ENCODE peak calls at places on chromosomes 11 and 22, in six cellular contexts. T is A549, N is HL-60, P is heart right ventricle, F is choroid plexus epithelial cell, D is fibroblast of lung. S is an unnamed sample.

GRCh38 chr11:65853249-65853979 is 4.6 kb downstream of the CFL1 start:
- DNase-seq in T (no peak), N (no peak), P (no peak), F (no peak), D (no peak), S (no peak)

GRCh38 chr22:43561421-43562178 is 149.8 kb downstream of the MPPED1 start:
- DNase-seq in T (no peak), N (no peak), P (no peak), F (no peak), D (no peak), S (no peak)

GRCh38 chr11:108239076-108239475 is 16.2 kb downstream of the ATM start:
- DNase-seq in T (no peak), N (no peak), P (no peak), F (no peak), D (no peak), S (no peak)

GRCh38 chr11:30583505-30584280 is 2.5 kb downstream of the MPPED2 start:
- DNase-seq in T (no peak), N (no peak), P (peak), F (no peak), D (no peak), S (no peak)

GRCh38 chr11:122367809-122368231 is 251.8 kb upstream of the BLID start:
- DNase-seq in T (no peak), N (no peak), P (peak), F (peak), D (peak), S (peak)

GRCh38 chr11:848988-849824 is 6.6 kb downstream of the TSPAN4 start:
- DNase-seq in T (no peak), N (no peak), P (no peak), F (no peak), D (no peak), S (no peak)

GRCh38 chr22:38964989-38965388 is 7.6 kb downstream of the APOBEC3A start:
- DNase-seq in T (no peak), N (no peak), P (no peak), F (no peak), D (no peak), S (no peak)

GRCh38 chr22:25582946-25583345 is 18.5 kb downstream of the GRK3 start:
- DNase-seq in T (no peak), N (no peak), P (no peak), F (no peak), D (peak), S (peak)

GRCh38 chr11:2772544-2773031 is 72.8 kb upstream of the KCNQ1OT1 start:
- DNase-seq in T (no peak), N (no peak), P (no peak), F (peak), D (peak), S (no peak)

GRCh38 chr11:66006891-66007176 is 4.5 kb downstream of the BANF1 start:
- DNase-seq in T (no peak), N (no peak), P (no peak), F (no peak), D (no peak), S (no peak)

GRCh38 chr22:19218541-19219233 is 40.2 kb upstream of the SLC25A1 start:
- DNase-seq in T (no peak), N (no peak), P (peak), F (no peak), D (no peak), S (no peak)

GRCh38 chr11:98056945-98057344 is 963.8 kb upstream of the CNTN5 start:
- DNase-seq in T (no peak), N (no peak), P (no peak), F (no peak), D (no peak), S (no peak)

GRCh38 chr22:38704568-38705234 is 1.0 kb upstream of the GTPBP1 start:
- DNase-seq in T (no peak), N (no peak), P (no peak), F (no peak), D (no peak), S (peak)

GRCh38 chr11:9689721-9690120 is 25.8 kb downstream of the SWAP70 start:
- DNase-seq in T (no peak), N (no peak), P (no peak), F (no peak), D (no peak), S (peak)

GRCh38 chr11:13668957-13669521 is 571 bp downstream of the FAR1 start:
- DNase-seq in T (peak), N (no peak), P (peak), F (peak), D (peak), S (peak)

GRCh38 chr22:33088418-33088817 is 30.2 kb upstream of the SYN3 start:
- DNase-seq in T (no peak), N (no peak), P (no peak), F (no peak), D (no peak), S (no peak)

GRCh38 chr11:126307706-126308105 is 3.8 kb downstream of the DCPS start:
- DNase-seq in T (no peak), N (no peak), P (no peak), F (peak), D (peak), S (peak)

GRCh38 chr11:72521672-72522071 is 87.3 kb upstream of the CLPB start:
- DNase-seq in T (no peak), N (no peak), P (no peak), F (no peak), D (no peak), S (no peak)

GRCh38 chr11:2791521-2792375 is 92.0 kb upstream of the KCNQ1OT1 start:
- DNase-seq in T (no peak), N (no peak), P (no peak), F (no peak), D (no peak), S (no peak)

GRCh38 chr22:22030493-22031182 is 48.1 kb upstream of the TOP3B start:
- DNase-seq in T (peak), N (no peak), P (no peak), F (peak), D (peak), S (peak)

GRCh38 chr22:20571531-20572007 is 64.2 kb downstream of the MED15 start:
- DNase-seq in T (peak), N (no peak), P (peak), F (peak), D (peak), S (peak)

GRCh38 chr22:39363751-39364484 is 14.1 kb downstream of the SYNGR1 start:
- DNase-seq in T (no peak), N (no peak), P (no peak), F (no peak), D (no peak), S (peak)

GRCh38 chr22:37354271-37355069 is 72.2 kb downstream of the CYTH4 start:
- DNase-seq in T (no peak), N (no peak), P (no peak), F (no peak), D (no peak), S (no peak)

GRCh38 chr22:28607710-28608109 is 71.9 kb downstream of the TTC28 start:
- DNase-seq in T (no peak), N (no peak), P (no peak), F (no peak), D (peak), S (no peak)

GRCh38 chr11:11569936-11570491 is 51.8 kb downstream of the GALNT18 start:
- DNase-seq in T (no peak), N (no peak), P (peak), F (no peak), D (peak), S (peak)

GRCh38 chr11:120304526-120304925 is 20.6 kb upstream of the TLCD5 start:
- DNase-seq in T (peak), N (no peak), P (no peak), F (peak), D (no peak), S (peak)

GRCh38 chr11:47188262-47188661 is 2.0 kb upstream of the PACSIN3 start:
- DNase-seq in T (no peak), N (no peak), P (no peak), F (no peak), D (peak), S (no peak)

GRCh38 chr11:47189100-47189834 is 3.0 kb upstream of the PACSIN3 start:
- DNase-seq in T (peak), N (no peak), P (no peak), F (peak), D (peak), S (peak)

GRCh38 chr11:47186937-47187681 is 875 bp upstream of the PACSIN3 start:
- DNase-seq in T (no peak), N (no peak), P (peak), F (peak), D (peak), S (peak)

GRCh38 chr11:47186076-47186936 is at the start of gene PACSIN3:
- DNase-seq in T (peak), N (no peak), P (peak), F (no peak), D (peak), S (peak)

GRCh38 chr11:47187723-47188122 is 1.5 kb upstream of the PACSIN3 start:
- DNase-seq in T (no peak), N (no peak), P (no peak), F (no peak), D (no peak), S (no peak)
- H3K4me3 ChIP-seq in T (peak), N (no peak), P (peak), F (peak), D (peak), S (no peak)

GRCh38 chr11:64642418-64642735 is 51.4 kb downstream of the SLC22A12 start:
- DNase-seq in T (no peak), N (no peak), P (no peak), F (no peak), D (no peak), S (no peak)
- H3K4me3 ChIP-seq in T (peak), N (no peak), P (peak), F (no peak), D (no peak), S (no peak)

GRCh38 chr11:8685820-8686219 is 3.2 kb downstream of the RPL27A start:
- DNase-seq in T (no peak), N (no peak), P (no peak), F (no peak), D (no peak), S (no peak)

GRCh38 chr11:8685306-8685705 is 2.7 kb downstream of the RPL27A start:
- DNase-seq in T (no peak), N (no peak), P (no peak), F (no peak), D (no peak), S (no peak)

GRCh38 chr11:8686325-8686724 is 3.7 kb downstream of the RPL27A start:
- DNase-seq in T (no peak), N (no peak), P (no peak), F (no peak), D (no peak), S (no peak)

GRCh38 chr11:8683115-8683807 is 669 bp downstream of the RPL27A start:
- DNase-seq in T (no peak), N (no peak), P (no peak), F (peak), D (no peak), S (no peak)

GRCh38 chr11:8684600-8685290 is 2.2 kb downstream of the RPL27A start:
- DNase-seq in T (no peak), N (no peak), P (no peak), F (no peak), D (no peak), S (no peak)
- H3K4me3 ChIP-seq in T (peak), N (peak), P (no peak), F (peak), D (peak), S (peak)

DNA sequence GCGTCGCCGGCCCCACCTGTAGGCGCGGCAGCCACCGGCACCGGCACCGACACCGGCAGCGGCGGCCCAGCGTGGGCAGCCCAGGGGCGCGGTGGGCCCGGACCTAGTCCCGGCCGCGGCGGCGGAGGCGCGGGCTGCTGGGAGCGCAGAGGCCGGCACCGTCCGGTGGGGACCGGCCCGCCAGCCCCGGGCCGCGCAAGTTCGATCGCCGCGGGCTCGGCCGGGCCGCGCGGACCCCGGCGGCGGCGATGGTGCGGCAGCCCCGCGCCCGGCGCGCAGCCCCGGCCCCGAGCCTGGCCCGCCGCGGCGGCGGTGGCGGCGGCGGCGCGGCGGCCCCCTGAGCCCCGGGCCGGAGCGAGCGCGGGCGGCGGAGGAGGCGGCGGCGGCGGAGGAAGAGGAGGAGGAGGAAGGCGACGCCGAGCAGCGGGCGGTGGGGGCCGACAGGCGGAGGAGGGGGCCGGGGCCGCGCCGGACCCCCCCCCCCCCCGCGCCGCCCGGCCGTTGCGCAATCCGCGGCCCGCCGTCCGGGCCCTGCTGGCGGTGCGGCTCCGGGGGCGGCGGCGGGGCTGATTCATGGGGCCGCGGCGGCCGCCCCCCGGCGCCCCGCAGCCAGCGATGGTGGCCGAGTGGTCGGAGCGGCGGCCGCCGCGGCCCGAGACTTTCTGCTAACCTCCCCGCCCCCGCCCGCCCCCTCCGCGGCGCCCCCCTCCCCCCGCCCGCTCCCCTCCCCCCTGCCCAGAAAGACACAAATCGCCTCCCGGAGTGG is 1251.9 kb downstream of the BRD1 start:
- DNase-seq in T (no peak), N (no peak), P (no peak), F (no peak), D (no peak), S (no peak)
- H3K4me3 ChIP-seq in T (peak), N (no peak), P (no peak), F (no peak), D (no peak), S (no peak)

DNA sequence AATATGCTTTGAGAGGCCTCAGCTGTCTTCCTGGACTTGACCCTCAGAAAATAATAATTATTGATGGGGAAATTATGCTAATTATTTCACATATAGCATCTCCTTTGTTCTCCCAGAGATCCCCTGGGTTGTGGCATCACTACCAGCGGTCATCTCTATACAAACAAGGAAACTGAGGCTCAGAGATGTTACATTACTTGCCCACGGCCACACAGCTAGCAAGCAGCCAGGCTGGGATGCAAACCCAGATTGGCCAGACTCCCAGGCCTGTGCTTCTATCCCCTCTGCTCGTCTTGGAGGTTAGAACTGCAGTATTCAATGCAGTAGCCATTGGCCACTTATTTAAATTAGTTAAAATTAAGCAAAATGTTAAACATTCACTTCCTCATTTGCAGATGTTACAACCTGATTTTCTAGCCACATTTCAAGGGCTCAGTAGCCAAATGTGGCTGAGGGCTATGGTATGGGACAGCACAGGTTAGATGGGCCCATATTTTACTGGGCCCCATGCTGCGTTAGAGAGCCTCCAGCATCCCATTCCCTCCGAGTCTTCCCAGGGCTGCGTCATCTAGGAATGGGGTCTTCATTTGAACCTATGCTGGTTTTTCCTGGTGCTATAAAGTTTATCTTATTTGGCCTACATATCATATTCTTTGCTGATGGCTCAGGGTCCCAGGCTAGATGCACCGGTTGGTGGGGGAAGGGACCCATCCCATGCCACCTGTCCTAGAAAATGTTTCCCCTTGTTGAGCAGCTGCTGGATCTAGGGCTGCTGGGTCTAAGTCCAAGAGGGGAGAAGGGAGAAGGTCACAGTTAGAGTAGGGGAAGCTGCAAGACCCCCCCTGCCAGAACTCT is 2.2 kb downstream of the SLC35C1 start:
- DNase-seq in T (no peak), N (no peak), P (no peak), F (no peak), D (no peak), S (no peak)
- H3K4me3 ChIP-seq in T (no peak), N (peak), P (no peak), F (peak), D (peak), S (peak)

DNA sequence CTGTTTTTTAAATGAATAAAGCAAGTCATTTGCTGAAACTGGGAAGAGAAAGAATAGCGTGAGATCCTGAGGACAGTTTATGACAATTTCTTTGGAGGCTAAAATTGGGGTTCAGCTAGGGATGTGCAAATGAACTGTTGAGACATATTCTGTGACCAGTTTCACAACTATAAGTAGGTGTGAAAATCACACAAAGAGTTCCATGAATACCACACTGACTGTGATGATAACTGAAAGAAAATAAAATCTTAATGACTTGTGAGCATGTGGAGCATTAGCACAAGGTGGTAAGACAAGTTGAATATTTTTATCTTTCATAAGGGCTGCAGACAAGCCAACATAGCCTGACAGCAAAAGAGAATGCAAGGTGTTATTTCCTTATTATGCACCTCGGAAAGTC is 61.1 kb upstream of the PDGFD start:
- DNase-seq in T (no peak), N (no peak), P (no peak), F (no peak), D (no peak), S (no peak)
- H3K4me3 ChIP-seq in T (no peak), N (no peak), P (no peak), F (no peak), D (no peak), S (no peak)

S was measured in cardiac fibroblast.